ENCODE peak calls at places on chromosome 6, in four cellular contexts. L, S, M and O are unnamed samples.

GRCh38 chr6:56507517-56507916 is 135.2 kb downstream of the DST start:
- DNase-seq in L (no peak), S (no peak), M (no peak), O (no peak)

GRCh38 chr6:170265655-170266054 is 25.2 kb downstream of the DLL1 start:
- DNase-seq in L (peak; percentile 73), S (no peak), M (no peak), O (no peak)

GRCh38 chr6:158653577-158654354 is 3.9 kb downstream of the SYTL3 start:
- DNase-seq in L (peak; percentile 70), S (peak; percentile 97), M (peak; percentile 46), O (peak; percentile 76)

GRCh38 chr6:11605507-11605905 is 68.0 kb downstream of the TMEM170B start:
- DNase-seq in L (no peak), S (no peak), M (no peak), O (no peak)

GRCh38 chr6:127547215-127547614 is 28.1 kb upstream of the MTCL3 start:
- DNase-seq in L (no peak), S (peak; percentile 37), M (peak; percentile 14), O (no peak)

GRCh38 chr6:81241717-81242116 is 510.8 kb downstream of the TENT5A start:
- DNase-seq in L (no peak), S (no peak), M (peak; percentile 40), O (peak; percentile 6)

GRCh38 chr6:113495521-113495920 is 361.6 kb upstream of the MARCKS start:
- DNase-seq in L (no peak), S (no peak), M (no peak), O (no peak)

GRCh38 chr6:85610182-85610895 is 16.7 kb upstream of the SNX14 start:
- DNase-seq in L (no peak), S (no peak), M (no peak), O (no peak)

GRCh38 chr6:14897836-14898235 is 348.0 kb upstream of the JARID2 start:
- DNase-seq in L (no peak), S (no peak), M (no peak), O (peak; percentile 38)

GRCh38 chr6:135936606-135937005 is 85.1 kb downstream of the PDE7B start:
- DNase-seq in L (no peak), S (no peak), M (no peak), O (no peak)

GRCh38 chr6:81304486-81304885 is 448.0 kb downstream of the TENT5A start:
- DNase-seq in L (no peak), S (no peak), M (no peak), O (no peak)

GRCh38 chr6:147395158-147395557 is 113.3 kb upstream of the SAMD5 start:
- DNase-seq in L (no peak), S (no peak), M (no peak), O (no peak)

GRCh38 chr6:53067799-53068442 is 2.7 kb downstream of the FBXO9 start:
- DNase-seq in L (no peak), S (no peak), M (no peak), O (no peak)

GRCh38 chr6:113449051-113449450 is 408.1 kb upstream of the MARCKS start:
- DNase-seq in L (no peak), S (no peak), M (no peak), O (no peak)

GRCh38 chr6:113182370-113183141 is 674.6 kb upstream of the MARCKS start:
- DNase-seq in L (no peak), S (no peak), M (no peak), O (no peak)

GRCh38 chr6:130203370-130203769 is 19.4 kb downstream of the SAMD3 start:
- DNase-seq in L (no peak), S (no peak), M (no peak), O (no peak)

GRCh38 chr6:78771619-78772018 is 95.7 kb upstream of the IRAK1BP1 start:
- DNase-seq in L (no peak), S (no peak), M (no peak), O (no peak)

GRCh38 chr6:162032620-162033019 is 694.9 kb downstream of the PRKN start:
- DNase-seq in L (no peak), S (no peak), M (no peak), O (peak; percentile 15)

GRCh38 chr6:401239-401993 is 9.9 kb downstream of the IRF4 start:
- DNase-seq in L (no peak), S (no peak), M (no peak), O (no peak)

GRCh38 chr6:109455502-109456282 is at the start of gene MICAL1:
- DNase-seq in L (peak; percentile 91), S (peak; percentile 79), M (peak; percentile 65), O (peak; percentile 85)

GRCh38 chr6:125257351-125257750 is 44.4 kb downstream of the HDDC2 start:
- DNase-seq in L (no peak), S (no peak), M (no peak), O (no peak)

GRCh38 chr6:52506502-52506875 is 70.4 kb downstream of the TRAM2 start:
- DNase-seq in L (no peak), S (no peak), M (no peak), O (peak; percentile 3)

GRCh38 chr6:91868539-91869202 is 1281.8 kb upstream of the MAP3K7 start:
- DNase-seq in L (no peak), S (no peak), M (no peak), O (no peak)

GRCh38 chr6:158564243-158565121 is 4.6 kb downstream of the TMEM181 start:
- DNase-seq in L (no peak), S (peak; percentile 55), M (no peak), O (no peak)

GRCh38 chr6:137766596-137767370 is 100.3 kb upstream of the TNFAIP3 start:
- DNase-seq in L (no peak), S (no peak), M (no peak), O (no peak)

GRCh38 chr6:120077489-120077888 is 727.9 kb upstream of the MAN1A1 start:
- DNase-seq in L (no peak), S (peak; percentile 7), M (peak; percentile 61), O (no peak)

GRCh38 chr6:11231564-11232176 is 798 bp downstream of the NEDD9 start:
- DNase-seq in L (no peak), S (no peak), M (peak; percentile 76), O (no peak)

GRCh38 chr6:55449219-55449618 is 122.0 kb downstream of the GFRAL start:
- DNase-seq in L (no peak), S (no peak), M (peak; percentile 41), O (no peak)
- TF ChIP-seq CTCF in L (no peak), S (no peak), M (no peak), O (no peak)

DNA sequence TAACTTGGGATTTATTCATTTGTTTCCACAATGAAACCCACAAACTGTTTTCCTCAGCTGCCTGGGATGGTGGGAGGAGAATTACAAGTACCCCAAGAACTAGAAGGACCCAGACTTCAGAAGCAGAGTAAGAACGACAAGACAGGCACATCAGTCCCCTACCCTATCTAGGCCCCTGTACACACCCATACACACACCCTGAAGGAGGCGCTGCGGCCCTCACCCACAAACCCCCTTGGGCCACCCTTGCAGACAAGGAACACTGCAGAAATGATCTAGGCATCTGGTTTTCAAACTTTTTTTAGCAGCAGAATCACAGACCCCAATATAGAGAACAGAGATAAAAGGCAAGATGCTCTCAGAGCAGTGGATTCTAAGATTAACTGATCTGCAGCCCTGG is 55.0 kb downstream of the TRERF1 start:
- DNase-seq in L (no peak), S (peak; percentile 56), M (no peak), O (no peak)
- TF ChIP-seq CTCF in L (no peak), S (peak; percentile 19), M (peak; percentile 15), O (no peak)

GRCh38 chr6:67870321-67870720 is 764.8 kb upstream of the ADGRB3 start:
- DNase-seq in L (no peak), S (no peak), M (no peak), O (no peak)
- TF ChIP-seq CTCF in L (no peak), S (no peak), M (no peak), O (no peak)

DNA sequence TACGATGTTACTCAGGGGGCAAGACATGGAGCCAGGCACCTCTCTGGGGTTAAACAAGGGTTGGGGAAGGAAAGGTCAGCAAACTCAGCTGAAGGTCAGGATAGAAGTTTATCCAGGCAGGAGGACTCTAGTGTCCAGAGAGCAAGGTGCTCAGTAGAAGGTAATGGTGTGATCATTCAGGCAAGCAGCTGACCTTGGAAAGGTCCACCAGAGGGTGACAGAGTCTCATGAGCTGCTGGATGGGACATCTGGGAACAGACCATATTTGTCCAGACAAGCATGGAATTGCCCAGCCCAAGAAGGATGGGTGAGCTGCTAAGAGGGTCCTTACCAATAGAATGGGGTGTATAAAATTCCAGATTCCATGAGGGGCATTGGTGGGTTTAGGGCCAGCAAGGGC is 89.5 kb downstream of the MAP3K7 start:
- DNase-seq in L (no peak), S (no peak), M (no peak), O (no peak)
- TF ChIP-seq CTCF in L (no peak), S (no peak), M (no peak), O (no peak)

GRCh38 chr6:5025911-5026819 is 22.3 kb upstream of the RPP40 start:
- DNase-seq in L (peak; percentile 62), S (no peak), M (peak; percentile 74), O (no peak)
- TF ChIP-seq CTCF in L (peak; percentile 14), S (no peak), M (peak; percentile 25), O (no peak)

GRCh38 chr6:27141013-27141412 is 106.5 kb upstream of the PRSS16 start:
- DNase-seq in L (no peak), S (no peak), M (no peak), O (no peak)
- TF ChIP-seq CTCF in L (no peak), S (no peak), M (no peak), O (no peak)

DNA sequence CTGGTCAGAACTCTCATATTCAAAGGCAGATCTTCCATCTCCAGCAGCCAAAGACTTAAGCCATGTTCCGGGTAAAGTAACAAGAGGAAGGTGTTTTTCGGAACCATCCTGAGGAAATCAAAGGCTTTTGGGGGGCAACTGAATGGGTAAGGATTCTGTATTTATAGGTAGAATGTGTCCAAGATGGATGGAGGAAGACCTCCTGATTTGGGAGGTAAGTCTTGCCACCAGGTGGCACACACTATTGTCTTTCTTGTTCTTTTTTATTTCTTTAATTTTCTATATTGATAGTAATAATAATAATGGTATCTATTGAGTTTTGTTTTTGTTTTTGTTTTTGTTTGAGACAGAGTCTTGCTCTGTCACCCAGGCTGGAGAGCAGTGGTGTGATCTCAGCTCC is 53.0 kb upstream of the UBR2 start:
- DNase-seq in L (no peak), S (no peak), M (no peak), O (no peak)
- TF ChIP-seq CTCF in L (no peak), S (no peak), M (no peak), O (no peak)

DNA sequence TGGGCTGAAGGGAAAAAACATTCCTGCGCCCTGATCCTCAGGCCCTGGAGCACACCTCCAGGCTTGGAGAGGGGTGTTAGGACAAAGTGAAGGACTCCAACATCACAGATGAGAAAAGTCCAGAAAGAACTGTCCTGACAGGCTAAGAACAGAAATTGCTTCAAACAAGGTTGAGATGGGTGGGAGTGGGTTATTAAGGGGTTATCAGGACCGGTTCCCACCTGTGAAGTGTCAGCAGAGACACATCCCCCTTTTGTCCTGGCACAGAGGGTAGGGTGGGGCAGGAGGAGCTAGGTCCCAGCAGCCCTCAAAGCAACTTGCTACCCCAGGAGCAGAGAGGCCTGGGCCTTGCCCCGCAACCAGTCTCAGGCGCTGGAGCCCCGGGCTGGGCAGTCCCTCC is 3.5 kb downstream of the SPDEF start:
- DNase-seq in L (no peak), S (no peak), M (no peak), O (no peak)
- TF ChIP-seq CTCF in L (no peak), S (no peak), M (no peak), O (no peak)

DNA sequence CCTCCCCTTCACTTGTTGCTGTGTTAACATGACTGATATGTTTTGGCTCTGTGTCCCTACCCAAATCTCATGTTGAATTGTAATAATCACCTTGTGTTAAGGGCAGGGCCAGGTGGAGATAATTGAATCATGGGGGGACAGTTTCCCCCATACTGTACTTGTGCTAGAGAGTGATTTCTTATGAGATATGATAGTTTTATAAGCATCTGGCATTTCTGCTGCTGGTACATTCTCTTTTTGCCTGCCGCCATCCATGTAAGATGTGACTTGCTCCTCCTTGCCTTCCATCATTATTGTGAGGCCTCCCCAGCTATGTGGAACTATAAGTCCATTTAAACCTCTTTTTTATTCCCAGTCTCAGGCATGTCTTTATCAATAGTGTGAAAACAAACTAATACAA is 185.0 kb downstream of the TBX18 start:
- DNase-seq in L (no peak), S (no peak), M (no peak), O (no peak)
- TF ChIP-seq CTCF in L (no peak), S (no peak), M (no peak), O (no peak)